ENCODE peak calls at places on chromosomes 5 and 9, in ten cellular contexts. B is stimulated activated CD4-positive, alpha-beta T cell treated with anti-CD3 and anti-CD28 coated beads, Interleukin-4, amount 100 ng/mL, for 4 hours; R is NCI-H774; N is NCI-H1092 treated with DMSO at 0.1 percent for 48 hours; V is iris pigment epithelial cell; K is GM19239; Z is stimulated activated CD8-positive, alpha-beta memory T cell treated with anti-CD3 and anti-CD28 coated beads, Interleukin-7, amount 100 ng/mL, for 4 hours; L is NCI-H1105 treated with DMSO at 0.1 percent for 48 hours; J is effector memory CD8-positive, alpha-beta T cell; T is HT1080. Y is an unnamed sample.

GRCh38 chr5:52705720-52706119 is 82.0 kb upstream of the ITGA1 start:
- DNase-seq in B (no peak), R (no peak), N (no peak), V (peak; percentile 35), K (no peak), Z (no peak), L (no peak), J (no peak), T (peak; percentile 51), Y (no peak)

GRCh38 chr5:79396265-79396664 is 117.7 kb downstream of the HOMER1 start:
- DNase-seq in B (no peak), R (no peak), N (no peak), V (peak; percentile 36), K (no peak), Z (no peak), L (no peak), J (no peak), T (peak; percentile 52), Y (no peak)

GRCh38 chr5:179608131-179608581 is 15.3 kb downstream of the HNRNPH1 start:
- DNase-seq in B (no peak), R (no peak), N (no peak), V (peak; percentile 43), K (no peak), Z (no peak), L (no peak), J (no peak), T (no peak), Y (no peak)

GRCh38 chr9:137305788-137306545 is 3.9 kb upstream of the NRARP start:
- DNase-seq in B (no peak), R (no peak), N (no peak), V (no peak), K (no peak), Z (no peak), L (no peak), J (no peak), T (no peak), Y (no peak)

GRCh38 chr5:132812123-132812948 is 766 bp upstream of the SOWAHA start:
- DNase-seq in B (no peak), R (no peak), N (no peak), V (no peak), K (no peak), Z (no peak), L (peak; percentile 25), J (no peak), T (no peak), Y (no peak)

GRCh38 chr9:112093147-112093874 is 81.8 kb downstream of the SUSD1 start:
- DNase-seq in B (no peak), R (no peak), N (no peak), V (no peak), K (no peak), Z (no peak), L (no peak), J (no peak), T (no peak), Y (no peak)

GRCh38 chr9:69857131-69857530 is 36.5 kb downstream of the CFAP95 start:
- DNase-seq in B (no peak), R (no peak), N (no peak), V (peak; percentile 69), K (no peak), Z (no peak), L (no peak), J (no peak), T (peak; percentile 64), Y (peak; percentile 76)

GRCh38 chr9:129560849-129561248 is 60.1 kb downstream of the C9orf50 start:
- DNase-seq in B (no peak), R (no peak), N (no peak), V (no peak), K (no peak), Z (no peak), L (no peak), J (no peak), T (no peak), Y (no peak)

GRCh38 chr5:8633706-8634105 is 764.8 kb downstream of the MTRR start:
- DNase-seq in B (no peak), R (no peak), N (no peak), V (peak; percentile 61), K (no peak), Z (no peak), L (no peak), J (no peak), T (peak; percentile 15), Y (no peak)

GRCh38 chr5:126115230-126115629 is 308.0 kb upstream of the GRAMD2B start:
- DNase-seq in B (no peak), R (no peak), N (no peak), V (no peak), K (no peak), Z (no peak), L (no peak), J (no peak), T (no peak), Y (no peak)

GRCh38 chr5:56350595-56351170 is 117.6 kb upstream of the ANKRD55 start:
- DNase-seq in B (no peak), R (no peak), N (no peak), V (peak; percentile 81), K (no peak), Z (no peak), L (no peak), J (no peak), T (peak; percentile 96), Y (peak; percentile 94)

GRCh38 chr5:180799194-180799593 is 3.4 kb downstream of the MGAT1 start:
- DNase-seq in B (no peak), R (no peak), N (no peak), V (no peak), K (no peak), Z (no peak), L (no peak), J (no peak), T (no peak), Y (peak; percentile 42)

GRCh38 chr5:12480487-12480886 is 576.2 kb upstream of the CTNND2 start:
- DNase-seq in B (no peak), R (no peak), N (no peak), V (no peak), K (no peak), Z (no peak), L (no peak), J (no peak), T (no peak), Y (no peak)

GRCh38 chr9:96604005-96604320 is 15.7 kb downstream of the CDC14B start:
- DNase-seq in B (no peak), R (no peak), N (no peak), V (no peak), K (no peak), Z (no peak), L (no peak), J (no peak), T (no peak), Y (no peak)

GRCh38 chr9:34279431-34279830 is 49.6 kb downstream of the KIF24 start:
- DNase-seq in B (no peak), R (no peak), N (peak; percentile 14), V (no peak), K (no peak), Z (no peak), L (peak; percentile 5), J (no peak), T (peak; percentile 67), Y (no peak)

GRCh38 chr5:179803651-179804598 is 2.7 kb downstream of the MGAT4B start:
- DNase-seq in B (peak; percentile 45), R (no peak), N (peak; percentile 53), V (no peak), K (no peak), Z (peak; percentile 36), L (no peak), J (no peak), T (peak; percentile 58), Y (peak; percentile 52)

GRCh38 chr5:16013334-16014065 is 166.1 kb downstream of the MARCHF11 start:
- DNase-seq in B (no peak), R (no peak), N (no peak), V (peak; percentile 8), K (no peak), Z (no peak), L (no peak), J (no peak), T (peak; percentile 63), Y (no peak)

GRCh38 chr5:125550237-125550636 is 803.8 kb upstream of the ZNF608 start:
- DNase-seq in B (no peak), R (no peak), N (no peak), V (peak; percentile 63), K (no peak), Z (no peak), L (peak; percentile 16), J (no peak), T (peak; percentile 33), Y (peak; percentile 71)

GRCh38 chr5:108521841-108522506 is 140.1 kb upstream of the FBXL17 start:
- DNase-seq in B (no peak), R (peak; percentile 21), N (peak; percentile 25), V (peak; percentile 59), K (no peak), Z (no peak), L (peak; percentile 32), J (peak; percentile 21), T (peak; percentile 50), Y (peak; percentile 59)

GRCh38 chr9:4167040-4167671 is 132.7 kb downstream of the GLIS3 start:
- DNase-seq in B (no peak), R (no peak), N (no peak), V (peak; percentile 88), K (no peak), Z (no peak), L (no peak), J (no peak), T (no peak), Y (no peak)

GRCh38 chr5:1876708-1877433 is 5.9 kb downstream of the IRX4 start:
- DNase-seq in B (no peak), R (no peak), N (no peak), V (no peak), K (no peak), Z (no peak), L (no peak), J (no peak), T (no peak), Y (no peak)

GRCh38 chr5:53151713-53152458 is 42.3 kb upstream of the MOCS2 start:
- DNase-seq in B (no peak), R (no peak), N (no peak), V (peak; percentile 91), K (no peak), Z (no peak), L (no peak), J (no peak), T (peak; percentile 75), Y (no peak)

GRCh38 chr5:60535198-60535597 is 164.8 kb downstream of the DEPDC1B start:
- DNase-seq in B (no peak), R (no peak), N (no peak), V (no peak), K (no peak), Z (no peak), L (no peak), J (no peak), T (no peak), Y (no peak)

GRCh38 chr5:34609951-34610431 is 46.1 kb upstream of the RAI14 start:
- DNase-seq in B (no peak), R (no peak), N (no peak), V (no peak), K (no peak), Z (no peak), L (no peak), J (no peak), T (peak; percentile 25), Y (peak; percentile 67)

GRCh38 chr5:79794347-79794746 is 104.7 kb downstream of the CMYA5 start:
- DNase-seq in B (no peak), R (no peak), N (no peak), V (no peak), K (no peak), Z (no peak), L (peak; percentile 46), J (no peak), T (no peak), Y (no peak)

GRCh38 chr5:169777112-169777511 is 140.0 kb downstream of the DOCK2 start:
- DNase-seq in B (no peak), R (no peak), N (no peak), V (no peak), K (no peak), Z (no peak), L (peak; percentile 74), J (no peak), T (no peak), Y (no peak)

GRCh38 chr5:133861161-133861737 is 107.2 kb downstream of the C5orf15 start:
- DNase-seq in B (peak; percentile 6), R (no peak), N (no peak), V (no peak), K (no peak), Z (peak; percentile 7), L (no peak), J (no peak), T (no peak), Y (no peak)

GRCh38 chr9:87872079-87872624 is 10.5 kb upstream of the SPATA31E1 start:
- DNase-seq in B (no peak), R (no peak), N (peak; percentile 65), V (peak; percentile 19), K (no peak), Z (no peak), L (no peak), J (no peak), T (no peak), Y (no peak)